ENCODE peak calls at places on chromosomes 16 and 17, in five cellular contexts. J is islet precursor cell, Q is pulmonary artery endothelial cell, V is NCI-H510A, R is T-helper 2 cell. K is an unnamed sample.
A peak's percentile ranks its signal among the peaks of the same experiment; 100 is the strongest.

GRCh38 chr16:12321363-12321762 is 344.8 kb downstream of the SNX29 start:
- DNase-seq in J (no peak), Q (no peak), V (peak; percentile 50), R (no peak), K (no peak)

GRCh38 chr17:46770818-46771600 is 47.5 kb downstream of the WNT3 start:
- DNase-seq in J (peak; percentile 86), Q (no peak), V (peak; percentile 16), R (no peak), K (no peak)

GRCh38 chr16:55437627-55438026 is 41.4 kb upstream of the MMP2 start:
- DNase-seq in J (peak; percentile 13), Q (no peak), V (no peak), R (no peak), K (no peak)

GRCh38 chr17:68646626-68647526 is 45.7 kb upstream of the FAM20A start:
- DNase-seq in J (no peak), Q (no peak), V (no peak), R (no peak), K (no peak)

GRCh38 chr16:51416921-51417320 is 265.9 kb upstream of the SALL1 start:
- DNase-seq in J (no peak), Q (no peak), V (no peak), R (no peak), K (no peak)

GRCh38 chr17:79272666-79273219 is 198.1 kb downstream of the ENGASE start:
- DNase-seq in J (no peak), Q (no peak), V (no peak), R (no peak), K (no peak)

GRCh38 chr16:69798466-69798865 is 36.3 kb downstream of the WWP2 start:
- DNase-seq in J (no peak), Q (no peak), V (no peak), R (no peak), K (no peak)

GRCh38 chr16:82476786-82477185 is 150.0 kb upstream of the CDH13 start:
- DNase-seq in J (peak; percentile 20), Q (no peak), V (no peak), R (no peak), K (no peak)

GRCh38 chr17:760371-760770 is 8.3 kb upstream of the GEMIN4 start:
- DNase-seq in J (peak; percentile 25), Q (no peak), V (no peak), R (no peak), K (no peak)

GRCh38 chr16:49022351-49022963 is 259.2 kb downstream of the CBLN1 start:
- DNase-seq in J (no peak), Q (no peak), V (no peak), R (no peak), K (no peak)

GRCh38 chr17:48352630-48353029 is 77.4 kb downstream of the SKAP1 start:
- DNase-seq in J (no peak), Q (no peak), V (no peak), R (no peak), K (no peak)

GRCh38 chr17:59341922-59342321 is 10.5 kb downstream of the YPEL2 start:
- DNase-seq in J (no peak), Q (no peak), V (no peak), R (no peak), K (no peak)

GRCh38 chr17:38706625-38707298 is 1.7 kb downstream of the MLLT6 start:
- DNase-seq in J (no peak), Q (no peak), V (peak; percentile 26), R (peak; percentile 46), K (no peak)

GRCh38 chr16:52549011-52549692 is 2.2 kb upstream of the TOX3 start:
- DNase-seq in J (peak; percentile 61), Q (no peak), V (peak; percentile 39), R (no peak), K (no peak)

GRCh38 chr17:11485802-11486421 is 112.4 kb upstream of the DNAH9 start:
- DNase-seq in J (peak; percentile 62), Q (no peak), V (no peak), R (no peak), K (no peak)

GRCh38 chr16:83810906-83811305 is 3.1 kb downstream of the HSBP1 start:
- DNase-seq in J (no peak), Q (no peak), V (no peak), R (no peak), K (no peak)

K was measured in NK-92 treated with Interleukin-12 subunit alpha and Interleukin-12 subunit beta, amount 100 ng/mL, for 24 hours.